ENCODE peak calls at places on chromosomes 7 and 10, in seven cellular contexts. H, W, Y, A, K, X and N are unnamed samples.

GRCh38 chr10:99433378-99434020 is 3.1 kb upstream of the GOT1 start:
- DNase-seq in H (no peak), W (no peak), Y (peak; percentile 21), A (no peak), K (no peak), X (no peak), N (no peak)

GRCh38 chr7:29337628-29338116 is 143.1 kb downstream of the CHN2 start:
- DNase-seq in H (no peak), W (no peak), Y (peak; percentile 22), A (no peak), K (peak; percentile 56), X (no peak), N (no peak)

GRCh38 chr7:103113164-103113563 is 35.7 kb downstream of the NAPEPLD start:
- DNase-seq in H (no peak), W (peak; percentile 93), Y (peak; percentile 55), A (no peak), K (peak; percentile 27), X (peak; percentile 19), N (peak; percentile 13)

GRCh38 chr7:143042159-143042820 is 9.9 kb upstream of the OR6V1 start:
- DNase-seq in H (no peak), W (no peak), Y (peak; percentile 73), A (peak; percentile 32), K (no peak), X (no peak), N (peak; percentile 13)

GRCh38 chr7:104192434-104192833 is 15.4 kb downstream of the ORC5 start:
- DNase-seq in H (no peak), W (no peak), Y (no peak), A (no peak), K (no peak), X (no peak), N (no peak)

GRCh38 chr7:151210087-151210854 is at the start of gene H2BK1:
- DNase-seq in H (no peak), W (no peak), Y (peak; percentile 36), A (no peak), K (no peak), X (no peak), N (no peak)

GRCh38 chr10:31770307-31770902 is 158.2 kb downstream of the ARHGAP12 start:
- DNase-seq in H (no peak), W (no peak), Y (no peak), A (no peak), K (no peak), X (no peak), N (no peak)

GRCh38 chr7:104960741-104961479 is 53.1 kb upstream of the KMT2E start:
- DNase-seq in H (no peak), W (no peak), Y (no peak), A (no peak), K (no peak), X (no peak), N (peak; percentile 37)

GRCh38 chr10:86849495-86849894 is 93.1 kb downstream of the BMPR1A start:
- DNase-seq in H (no peak), W (no peak), Y (no peak), A (no peak), K (no peak), X (no peak), N (no peak)

GRCh38 chr10:89207801-89208551 is 859 bp upstream of the CH25H start:
- DNase-seq in H (peak; percentile 59), W (no peak), Y (peak; percentile 66), A (peak; percentile 30), K (no peak), X (no peak), N (no peak)

GRCh38 chr7:105673367-105674188 is 92.3 kb upstream of the EFCAB10 start:
- DNase-seq in H (no peak), W (no peak), Y (no peak), A (no peak), K (no peak), X (no peak), N (no peak)

GRCh38 chr7:132650498-132650897 is 74.2 kb upstream of the PLXNA4 start:
- DNase-seq in H (no peak), W (peak; percentile 62), Y (peak; percentile 97), A (no peak), K (peak; percentile 89), X (no peak), N (peak; percentile 45)

GRCh38 chr7:115585015-115585655 is 445.4 kb downstream of the TFEC start:
- DNase-seq in H (no peak), W (peak; percentile 29), Y (peak; percentile 11), A (no peak), K (no peak), X (no peak), N (no peak)

GRCh38 chr7:32335107-32335506 is 155.1 kb downstream of the LSM5 start:
- DNase-seq in H (no peak), W (peak; percentile 2), Y (no peak), A (no peak), K (peak; percentile 19), X (no peak), N (no peak)

GRCh38 chr7:100803398-100804161 is 23.7 kb downstream of the EPHB4 start:
- DNase-seq in H (peak; percentile 83), W (peak; percentile 83), Y (peak; percentile 83), A (peak; percentile 44), K (peak; percentile 85), X (no peak), N (peak; percentile 38)

GRCh38 chr10:2925631-2926030 is 141.7 kb upstream of the PFKP start:
- DNase-seq in H (no peak), W (peak; percentile 40), Y (no peak), A (no peak), K (peak; percentile 80), X (no peak), N (no peak)

GRCh38 chr10:130190065-130190736 is 54.0 kb downstream of the GLRX3 start:
- DNase-seq in H (peak; percentile 93), W (peak; percentile 75), Y (peak; percentile 94), A (peak; percentile 92), K (peak; percentile 72), X (peak; percentile 87), N (peak; percentile 81)

GRCh38 chr10:46547881-46548780 is 8.3 kb downstream of the GPRIN2 start:
- DNase-seq in H (peak; percentile 31), W (peak; percentile 51), Y (no peak), A (no peak), K (no peak), X (no peak), N (no peak)

GRCh38 chr10:92527716-92528115 is 46.2 kb downstream of the IDE start:
- DNase-seq in H (no peak), W (no peak), Y (no peak), A (no peak), K (no peak), X (no peak), N (no peak)

GRCh38 chr10:22617516-22617915 is 96.9 kb downstream of the PIP4K2A start:
- DNase-seq in H (no peak), W (no peak), Y (no peak), A (no peak), K (peak; percentile 29), X (no peak), N (no peak)

GRCh38 chr7:30755384-30756154 is 3.6 kb downstream of the INMT start:
- DNase-seq in H (no peak), W (peak; percentile 25), Y (no peak), A (no peak), K (peak; percentile 52), X (no peak), N (no peak)

GRCh38 chr10:8637640-8638039 is 583.2 kb downstream of the GATA3 start:
- DNase-seq in H (no peak), W (no peak), Y (no peak), A (no peak), K (peak; percentile 2), X (no peak), N (peak; percentile 53)

GRCh38 chr7:135601182-135601581 is 43.5 kb downstream of the NUP205 start:
- DNase-seq in H (no peak), W (peak; percentile 67), Y (no peak), A (no peak), K (peak; percentile 14), X (no peak), N (no peak)

DNA sequence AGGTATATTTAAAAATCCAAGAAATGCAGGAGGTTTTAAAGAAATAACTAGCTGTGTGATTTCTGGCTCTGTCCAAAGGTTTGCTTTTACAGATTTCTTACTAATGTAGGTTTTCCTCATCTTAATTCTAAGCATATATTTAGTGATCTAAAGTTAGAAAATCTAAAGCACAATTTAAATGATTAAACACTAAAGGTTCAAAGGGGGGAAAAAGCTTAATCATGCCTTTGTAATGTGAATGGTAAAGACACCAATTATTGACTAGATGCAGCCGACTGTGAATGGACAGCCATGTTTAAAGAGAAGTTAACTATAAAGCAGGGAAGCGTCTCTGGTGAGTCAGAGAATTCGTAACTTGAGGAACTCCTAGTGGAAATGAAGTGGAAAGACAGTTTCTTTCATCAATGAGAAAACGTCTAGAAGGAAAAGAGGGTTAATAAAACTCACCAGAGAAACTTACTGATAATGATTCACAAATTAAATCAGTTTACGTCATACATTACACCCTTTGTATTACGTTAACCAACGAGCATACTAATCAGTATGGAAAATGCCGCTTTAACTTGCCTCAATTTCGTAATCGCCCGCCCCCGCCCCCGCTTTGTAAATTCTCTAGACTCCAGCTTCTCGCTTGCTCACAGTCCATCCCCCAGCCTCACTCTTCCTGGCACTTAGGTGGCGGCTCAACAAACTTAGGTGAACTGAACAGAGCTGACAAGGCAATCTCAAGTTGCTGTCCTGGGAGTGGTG is 1.1 kb upstream of the HBP1 start:
- DNase-seq in H (no peak), W (peak; percentile 90), Y (peak; percentile 88), A (peak; percentile 63), K (peak; percentile 94), X (no peak), N (peak; percentile 77)
- H3K4ac ChIP-seq in H (no peak overlapping the region), W (peak overlapping the region; percentile 84), Y (no peak overlapping the region), A (no peak overlapping the region), K (peak overlapping the region; percentile 50), X (no peak overlapping the region), N (no peak overlapping the region)

DNA sequence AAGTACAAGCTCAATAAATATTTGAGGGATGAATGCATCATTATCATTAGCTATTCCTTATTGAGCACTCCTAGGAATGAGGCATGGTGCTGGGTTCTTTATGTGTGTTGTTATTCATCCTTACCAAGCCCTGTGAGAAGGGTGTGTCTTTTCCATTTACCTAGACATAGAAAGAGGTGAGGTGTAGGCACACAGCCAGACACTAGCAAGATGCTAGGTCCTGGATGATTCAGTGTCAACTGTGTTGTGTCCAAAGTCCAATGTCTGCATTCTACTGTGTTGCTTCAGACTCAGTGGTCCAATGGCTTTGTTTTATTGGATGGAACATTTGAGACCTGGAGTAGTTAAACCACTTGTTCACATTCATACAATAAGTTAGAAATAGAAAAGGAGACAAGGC is 605.5 kb downstream of the LRMDA start:
- DNase-seq in H (no peak), W (no peak), Y (no peak), A (no peak), K (no peak), X (no peak), N (no peak)
- H3K4ac ChIP-seq in H (no peak overlapping the region), W (no peak overlapping the region), Y (no peak overlapping the region), A (no peak overlapping the region), K (no peak overlapping the region), X (no peak overlapping the region), N (no peak overlapping the region)

DNA sequence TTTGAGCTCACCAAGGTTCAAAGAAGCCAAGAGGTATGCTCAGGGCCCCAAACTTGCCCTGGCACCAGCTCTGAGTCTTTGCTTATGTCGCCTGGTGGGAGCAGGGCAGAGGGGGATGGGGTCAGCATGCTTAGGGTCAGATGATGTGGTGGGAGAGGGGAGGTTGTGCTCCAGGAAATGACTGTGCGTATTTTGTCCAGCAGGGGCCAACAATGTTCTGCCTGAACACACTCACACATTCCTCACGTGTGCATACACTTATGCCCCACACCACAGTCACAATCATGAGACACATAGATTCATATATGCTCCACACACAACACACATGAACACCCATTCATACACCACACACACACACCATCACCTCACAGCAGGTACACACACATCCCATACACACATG is 4.4 kb upstream of the RAMP3 start:
- DNase-seq in H (no peak), W (peak; percentile 4), Y (no peak), A (no peak), K (peak; percentile 12), X (no peak), N (no peak)
- H3K4ac ChIP-seq in H (no peak overlapping the region), W (no peak overlapping the region), Y (no peak overlapping the region), A (no peak overlapping the region), K (no peak overlapping the region), X (no peak overlapping the region), N (no peak overlapping the region)

GRCh38 chr7:79453266-79453557 is 255 bp downstream of the MAGI2 start:
- DNase-seq in H (no peak), W (no peak), Y (no peak), A (no peak), K (no peak), X (no peak), N (no peak)
- H3K4ac ChIP-seq in H (no peak overlapping the region), W (peak overlapping the region; percentile 99), Y (no peak overlapping the region), A (no peak overlapping the region), K (peak overlapping the region; percentile 57), X (no peak overlapping the region), N (no peak overlapping the region)